ENCODE peak calls at places on chromosomes 4 and X, in seven cellular contexts. One of them, this sample, is unnamed. For H3K4me1, the result is how much of the 10 kb centered on the place peaks cover.

GRCh38 chrX:7690842-7691241 is 152.1 kb upstream of the VCX start:
- DNase-seq in fibroblast of lung: no peak
- DNase-seq in GM23338: peak
- DNase-seq in hepatocyte: no peak
- DNase-seq in ovary: no peak
- DNase-seq in A549: no peak
- DNase-seq in CD8-positive, alpha-beta memory T cell: no peak
- DNase-seq in this sample: no peak

GRCh38 chr4:55768291-55768690 is 51.3 kb upstream of the EXOC1L start:
- DNase-seq in fibroblast of lung: peak
- DNase-seq in GM23338: peak
- DNase-seq in hepatocyte: peak
- DNase-seq in ovary: no peak
- DNase-seq in A549: peak
- DNase-seq in CD8-positive, alpha-beta memory T cell: no peak
- DNase-seq in this sample: peak

GRCh38 chr4:113756005-113756410 is 5.5 kb downstream of the CAMK2D start:
- DNase-seq in fibroblast of lung: peak
- DNase-seq in GM23338: peak
- DNase-seq in hepatocyte: no peak
- DNase-seq in ovary: no peak
- DNase-seq in A549: no peak
- DNase-seq in CD8-positive, alpha-beta memory T cell: no peak
- DNase-seq in this sample: no peak

GRCh38 chr4:119672086-119672485 is 43.5 kb upstream of the PDE5A start:
- DNase-seq in fibroblast of lung: no peak
- DNase-seq in GM23338: no peak
- DNase-seq in hepatocyte: no peak
- DNase-seq in ovary: no peak
- DNase-seq in A549: no peak
- DNase-seq in CD8-positive, alpha-beta memory T cell: no peak
- DNase-seq in this sample: no peak

GRCh38 chr4:76703676-76704075 is 194.3 kb downstream of the SOWAHB start:
- DNase-seq in fibroblast of lung: peak
- DNase-seq in GM23338: no peak
- DNase-seq in hepatocyte: no peak
- DNase-seq in ovary: no peak
- DNase-seq in A549: peak
- DNase-seq in CD8-positive, alpha-beta memory T cell: no peak
- DNase-seq in this sample: no peak

GRCh38 chrX:105552395-105552794 is 269.9 kb upstream of the NRK start:
- DNase-seq in fibroblast of lung: peak
- DNase-seq in GM23338: no peak
- DNase-seq in hepatocyte: no peak
- DNase-seq in ovary: no peak
- DNase-seq in A549: peak
- DNase-seq in CD8-positive, alpha-beta memory T cell: no peak
- DNase-seq in this sample: peak

GRCh38 chrX:47649302-47649701 is 1.1 kb downstream of the ELK1 start:
- DNase-seq in fibroblast of lung: no peak
- DNase-seq in GM23338: no peak
- DNase-seq in hepatocyte: no peak
- DNase-seq in ovary: no peak
- DNase-seq in A549: no peak
- DNase-seq in CD8-positive, alpha-beta memory T cell: no peak
- DNase-seq in this sample: no peak

GRCh38 chr4:20341121-20341758 is 89.5 kb downstream of the SLIT2 start:
- DNase-seq in fibroblast of lung: no peak
- DNase-seq in GM23338: no peak
- DNase-seq in hepatocyte: no peak
- DNase-seq in ovary: no peak
- DNase-seq in A549: no peak
- DNase-seq in CD8-positive, alpha-beta memory T cell: no peak
- DNase-seq in this sample: no peak

GRCh38 chr4:65242156-65242846 is 428.0 kb downstream of the EPHA5 start:
- DNase-seq in fibroblast of lung: no peak
- DNase-seq in GM23338: no peak
- DNase-seq in hepatocyte: no peak
- DNase-seq in ovary: no peak
- DNase-seq in A549: no peak
- DNase-seq in CD8-positive, alpha-beta memory T cell: no peak
- DNase-seq in this sample: no peak

GRCh38 chr4:87251104-87251503 is 30.7 kb upstream of the KLHL8 start:
- DNase-seq in fibroblast of lung: peak
- DNase-seq in GM23338: no peak
- DNase-seq in hepatocyte: no peak
- DNase-seq in ovary: no peak
- DNase-seq in A549: no peak
- DNase-seq in CD8-positive, alpha-beta memory T cell: no peak
- DNase-seq in this sample: no peak

GRCh38 chr4:121183359-121183758 is 19.2 kb upstream of the TNIP3 start:
- DNase-seq in fibroblast of lung: no peak
- DNase-seq in GM23338: no peak
- DNase-seq in hepatocyte: no peak
- DNase-seq in ovary: no peak
- DNase-seq in A549: no peak
- DNase-seq in CD8-positive, alpha-beta memory T cell: no peak
- DNase-seq in this sample: no peak

GRCh38 chr4:121177238-121178137 is 13.4 kb upstream of the TNIP3 start:
- DNase-seq in fibroblast of lung: no peak
- DNase-seq in GM23338: peak
- DNase-seq in hepatocyte: no peak
- DNase-seq in ovary: no peak
- DNase-seq in A549: no peak
- DNase-seq in CD8-positive, alpha-beta memory T cell: no peak
- DNase-seq in this sample: no peak

GRCh38 chr4:121182296-121182695 is 18.2 kb upstream of the TNIP3 start:
- DNase-seq in fibroblast of lung: peak
- DNase-seq in GM23338: no peak
- DNase-seq in hepatocyte: no peak
- DNase-seq in ovary: no peak
- DNase-seq in A549: no peak
- DNase-seq in CD8-positive, alpha-beta memory T cell: no peak
- DNase-seq in this sample: peak

GRCh38 chr4:121181493-121181892 is 17.4 kb upstream of the TNIP3 start:
- DNase-seq in fibroblast of lung: no peak
- DNase-seq in GM23338: no peak
- DNase-seq in hepatocyte: no peak
- DNase-seq in ovary: no peak
- DNase-seq in A549: no peak
- DNase-seq in CD8-positive, alpha-beta memory T cell: no peak
- DNase-seq in this sample: no peak

DNA sequence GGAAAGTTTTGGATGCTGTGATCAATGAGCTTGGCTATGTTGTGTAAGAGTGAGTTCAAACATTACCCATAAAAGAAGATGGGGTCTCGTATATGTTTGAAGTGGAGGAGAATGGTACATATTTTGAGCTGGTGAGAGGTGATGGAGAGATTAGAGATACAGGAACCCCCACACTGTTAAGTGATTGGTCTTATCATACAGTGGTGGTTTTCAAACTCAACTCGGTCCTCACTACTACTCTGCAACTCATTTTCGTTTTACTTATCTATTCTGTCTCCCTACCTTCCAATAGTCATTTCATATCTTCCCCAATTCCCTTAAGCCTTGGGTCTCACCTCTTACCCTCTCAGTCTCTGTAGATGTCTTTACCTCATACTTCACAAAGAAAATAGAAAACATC is 16.4 kb upstream of the TNIP3 start:
- DNase-seq in fibroblast of lung: no peak
- DNase-seq in GM23338: no peak
- DNase-seq in hepatocyte: no peak
- DNase-seq in ovary: no peak
- DNase-seq in A549: no peak
- DNase-seq in CD8-positive, alpha-beta memory T cell: no peak
- DNase-seq in this sample: no peak
- H3K4me1 ChIP-seq in fibroblast of lung: under half
- H3K4me1 ChIP-seq in GM23338: under half
- H3K4me1 ChIP-seq in hepatocyte: under half
- H3K4me1 ChIP-seq in ovary: under half
- H3K4me1 ChIP-seq in A549: under half
- H3K4me1 ChIP-seq in CD8-positive, alpha-beta memory T cell: half or more
- H3K4me1 ChIP-seq in this sample: under half

DNA sequence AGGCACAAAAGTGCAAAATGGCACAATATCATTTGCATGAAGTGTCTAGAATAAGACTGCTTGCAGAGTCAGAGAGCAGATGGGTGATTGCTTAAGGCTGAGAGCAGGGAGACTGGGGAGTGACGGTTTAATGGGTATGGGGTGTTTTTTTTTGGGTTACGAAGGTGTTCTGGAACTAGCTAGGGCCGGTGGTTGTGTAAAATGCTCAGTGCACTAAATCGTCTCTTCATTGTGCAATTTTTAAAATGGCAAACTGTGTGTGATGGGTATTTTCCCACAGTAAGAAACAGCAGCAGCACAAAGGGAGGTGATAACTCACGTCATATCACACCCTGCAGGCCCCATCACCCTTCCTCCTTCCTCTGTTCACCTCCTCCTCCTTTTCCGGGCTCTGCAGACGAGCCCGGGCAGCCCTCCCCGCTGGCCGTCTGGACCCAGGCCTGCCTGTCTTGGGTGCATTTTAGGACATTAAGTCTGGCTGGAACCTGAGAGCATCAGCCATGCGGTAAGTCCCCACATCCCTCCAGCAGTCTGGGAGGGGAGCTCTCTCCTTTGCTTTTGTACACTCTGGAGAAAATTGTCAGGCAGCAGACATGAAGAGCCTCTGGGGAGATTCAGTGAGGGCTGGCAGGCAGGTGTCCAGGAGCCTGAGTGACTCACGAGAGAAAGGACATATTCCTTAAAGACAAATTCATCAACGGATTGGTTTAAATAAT is 42.7 kb downstream of the ASMT start:
- DNase-seq in fibroblast of lung: peak
- DNase-seq in GM23338: no peak
- DNase-seq in hepatocyte: no peak
- DNase-seq in ovary: no peak
- DNase-seq in A549: peak
- DNase-seq in CD8-positive, alpha-beta memory T cell: peak
- DNase-seq in this sample: no peak
- H3K27ac ChIP-seq in fibroblast of lung: no peak
- H3K27ac ChIP-seq in GM23338: peak
- H3K27ac ChIP-seq in hepatocyte: no peak
- H3K27ac ChIP-seq in ovary: no peak
- H3K27ac ChIP-seq in A549: peak
- H3K27ac ChIP-seq in CD8-positive, alpha-beta memory T cell: peak
- H3K27ac ChIP-seq in this sample: no peak

DNA sequence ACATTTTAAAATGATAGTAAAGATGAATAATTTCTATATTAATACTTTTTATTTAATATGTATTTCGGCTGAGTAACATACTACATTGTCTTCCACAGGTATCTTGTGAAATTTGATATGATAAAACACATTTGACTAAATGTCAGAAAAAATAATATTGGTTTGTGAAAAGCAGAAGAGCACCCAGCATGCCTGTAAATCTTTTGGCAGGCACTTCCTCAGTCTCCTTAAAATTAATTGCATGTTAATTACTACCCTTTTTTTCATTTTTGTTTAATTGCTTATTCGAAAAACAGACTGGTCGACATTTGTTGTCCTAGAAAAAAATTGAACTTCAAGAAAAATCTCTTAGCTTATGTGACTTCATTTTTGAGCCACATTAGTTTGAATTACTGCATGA is 40.6 kb downstream of the CLCN3 start:
- DNase-seq in fibroblast of lung: no peak
- DNase-seq in GM23338: no peak
- DNase-seq in hepatocyte: no peak
- DNase-seq in ovary: no peak
- DNase-seq in A549: no peak
- DNase-seq in CD8-positive, alpha-beta memory T cell: no peak
- DNase-seq in this sample: no peak
- H3K4me3 ChIP-seq in fibroblast of lung: peak
- H3K4me3 ChIP-seq in GM23338: peak
- H3K4me3 ChIP-seq in hepatocyte: peak
- H3K4me3 ChIP-seq in ovary: peak
- H3K4me3 ChIP-seq in A549: peak
- H3K4me3 ChIP-seq in CD8-positive, alpha-beta memory T cell: no peak
- H3K4me3 ChIP-seq in this sample: no peak

DNA sequence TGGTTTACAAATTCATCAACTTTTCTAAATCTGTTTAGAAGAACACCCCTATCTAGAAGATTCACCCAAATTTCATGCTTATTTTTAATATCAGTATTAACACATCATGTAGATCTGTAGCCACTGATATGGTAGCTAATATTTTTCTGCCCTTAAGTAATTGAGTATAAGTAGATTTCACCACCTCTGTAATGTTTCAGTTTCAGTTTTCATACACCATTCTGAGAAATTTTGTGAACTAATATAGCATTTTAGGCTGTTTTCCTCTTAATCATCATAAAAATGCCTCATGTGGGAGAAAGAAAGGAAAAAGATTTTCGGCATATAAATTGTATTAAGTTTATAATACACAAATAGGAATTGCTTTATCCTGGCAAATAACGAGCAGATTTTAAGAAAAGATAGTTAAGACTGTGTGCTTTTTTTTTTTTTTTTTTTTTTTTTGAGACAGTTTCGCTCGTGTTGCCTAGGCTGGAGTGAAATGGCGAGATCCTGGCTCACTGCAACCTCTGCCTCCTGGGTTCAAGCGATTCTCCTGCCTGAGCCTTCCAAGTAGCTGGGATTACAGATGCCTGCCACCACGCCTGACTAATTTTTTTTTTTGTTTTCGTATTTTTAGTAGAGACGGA is 21.4 kb upstream of the RBPJ start:
- DNase-seq in fibroblast of lung: no peak
- DNase-seq in GM23338: no peak
- DNase-seq in hepatocyte: no peak
- DNase-seq in ovary: no peak
- DNase-seq in A549: no peak
- DNase-seq in CD8-positive, alpha-beta memory T cell: no peak
- DNase-seq in this sample: no peak
- H3K4me1 ChIP-seq in fibroblast of lung: under half
- H3K4me1 ChIP-seq in GM23338: under half
- H3K4me1 ChIP-seq in hepatocyte: under half
- H3K4me1 ChIP-seq in ovary: under half
- H3K4me1 ChIP-seq in A549: under half
- H3K4me1 ChIP-seq in CD8-positive, alpha-beta memory T cell: under half
- H3K4me1 ChIP-seq in this sample: under half

DNA sequence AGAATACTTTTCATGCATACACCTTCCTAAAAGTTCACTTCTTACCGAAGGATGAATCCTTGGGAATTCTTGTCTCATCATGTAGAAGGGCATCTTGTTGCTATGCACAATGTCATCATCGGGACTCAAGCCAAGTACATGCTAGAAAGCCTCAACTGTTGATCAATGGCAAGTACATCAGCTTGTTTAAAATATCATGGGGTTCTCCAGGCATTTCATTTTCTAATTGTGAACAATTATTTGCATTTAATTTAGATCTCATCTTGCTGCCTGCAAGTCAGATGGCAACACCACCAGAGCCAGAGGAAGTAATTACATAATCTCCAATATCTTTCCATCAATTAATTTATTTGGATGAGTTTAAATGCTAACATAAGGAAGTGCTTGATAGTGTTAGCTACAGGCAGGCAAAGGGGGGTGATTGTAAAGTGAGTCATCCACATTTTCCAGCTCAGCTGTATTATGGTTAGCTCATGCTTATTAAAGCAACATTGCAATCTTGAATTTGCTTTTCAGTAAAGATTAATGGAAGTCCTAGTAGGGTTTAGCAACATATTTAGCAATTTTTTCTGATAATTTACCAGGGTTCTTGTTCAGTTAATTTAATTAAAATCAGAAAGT is 356.5 kb downstream of the CBLL2 start:
- DNase-seq in fibroblast of lung: peak
- DNase-seq in GM23338: no peak
- DNase-seq in hepatocyte: no peak
- DNase-seq in ovary: no peak
- DNase-seq in A549: no peak
- DNase-seq in CD8-positive, alpha-beta memory T cell: no peak
- DNase-seq in this sample: no peak
- H3K27ac ChIP-seq in fibroblast of lung: no peak
- H3K27ac ChIP-seq in GM23338: no peak
- H3K27ac ChIP-seq in hepatocyte: no peak
- H3K27ac ChIP-seq in ovary: no peak
- H3K27ac ChIP-seq in A549: no peak
- H3K27ac ChIP-seq in CD8-positive, alpha-beta memory T cell: no peak
- H3K27ac ChIP-seq in this sample: no peak

GRCh38 chr4:187172340-187172761 is 448.7 kb upstream of the FAT1 start:
- DNase-seq in fibroblast of lung: peak
- DNase-seq in GM23338: no peak
- DNase-seq in hepatocyte: no peak
- DNase-seq in ovary: no peak
- DNase-seq in A549: no peak
- DNase-seq in CD8-positive, alpha-beta memory T cell: no peak
- DNase-seq in this sample: peak
- H3K4me3 ChIP-seq in fibroblast of lung: peak
- H3K4me3 ChIP-seq in GM23338: no peak
- H3K4me3 ChIP-seq in hepatocyte: no peak
- H3K4me3 ChIP-seq in ovary: no peak
- H3K4me3 ChIP-seq in A549: no peak
- H3K4me3 ChIP-seq in CD8-positive, alpha-beta memory T cell: no peak
- H3K4me3 ChIP-seq in this sample: no peak

This sample was measured in SJSA1.